ENCODE peak calls at places on chromosomes 4 and X, in seven cellular contexts. T, S, G, B, J, Q and P are unnamed samples.

GRCh38 chr4:21467551-21467950 is 481.0 kb downstream of the KCNIP4 start:
- DNase-seq in T (no peak), S (no peak), G (no peak), B (no peak), J (no peak), Q (no peak), P (no peak)

GRCh38 chr4:145734576-145735329 is 54.8 kb downstream of the C4orf51 start:
- DNase-seq in T (peak), S (peak), G (peak), B (no peak), J (no peak), Q (no peak), P (no peak)

GRCh38 chrX:13398073-13398823 is 78.4 kb upstream of the ATXN3L start:
- DNase-seq in T (peak), S (no peak), G (peak), B (peak), J (no peak), Q (peak), P (no peak)

GRCh38 chrX:83759872-83760271 is 101.1 kb upstream of the CYLC1 start:
- DNase-seq in T (peak), S (no peak), G (peak), B (no peak), J (peak), Q (no peak), P (peak)

GRCh38 chr4:101356928-101357327 is 9.6 kb upstream of the PPP3CA start:
- DNase-seq in T (no peak), S (no peak), G (peak), B (peak), J (peak), Q (no peak), P (no peak)

GRCh38 chr4:147110968-147111367 is 165.3 kb upstream of the TTC29 start:
- DNase-seq in T (no peak), S (no peak), G (no peak), B (no peak), J (peak), Q (no peak), P (peak)

GRCh38 chr4:78799551-78800495 is 23.7 kb downstream of the BMP2K start:
- DNase-seq in T (peak), S (no peak), G (no peak), B (no peak), J (no peak), Q (no peak), P (no peak)

GRCh38 chr4:56330691-56331090 is 56.6 kb downstream of the AASDH start:
- DNase-seq in T (peak), S (no peak), G (no peak), B (no peak), J (no peak), Q (no peak), P (peak)

GRCh38 chrX:24242649-24243556 is 71.0 kb downstream of the SUPT20HL2 start:
- DNase-seq in T (no peak), S (peak), G (peak), B (no peak), J (no peak), Q (no peak), P (no peak)

GRCh38 chr4:99861120-99861905 is 32.9 kb downstream of the LAMTOR3 start:
- DNase-seq in T (no peak), S (no peak), G (no peak), B (no peak), J (no peak), Q (no peak), P (no peak)

GRCh38 chr4:86557526-86557925 is 36.6 kb upstream of the PTPN13 start:
- DNase-seq in T (no peak), S (no peak), G (no peak), B (no peak), J (no peak), Q (no peak), P (no peak)

GRCh38 chrX:154791951-154792350 is 13.3 kb downstream of the MPP1 start:
- DNase-seq in T (peak), S (no peak), G (no peak), B (no peak), J (no peak), Q (no peak), P (no peak)

GRCh38 chr4:36192922-36193321 is 51.4 kb downstream of the ARAP2 start:
- DNase-seq in T (no peak), S (no peak), G (no peak), B (no peak), J (no peak), Q (no peak), P (no peak)

GRCh38 chr4:81221303-81222081 is 6.5 kb upstream of the PRKG2 start:
- DNase-seq in T (no peak), S (no peak), G (no peak), B (no peak), J (no peak), Q (no peak), P (no peak)

GRCh38 chr4:6449335-6449734 is 23.1 kb downstream of the PPP2R2C start:
- DNase-seq in T (no peak), S (no peak), G (no peak), B (no peak), J (no peak), Q (no peak), P (no peak)

GRCh38 chr4:169899295-169899694 is 126.9 kb downstream of the MFAP3L start:
- DNase-seq in T (no peak), S (no peak), G (no peak), B (peak), J (no peak), Q (no peak), P (no peak)

GRCh38 chr4:31068257-31069075 is 348.3 kb downstream of the PCDH7 start:
- DNase-seq in T (no peak), S (no peak), G (no peak), B (peak), J (no peak), Q (no peak), P (no peak)

GRCh38 chr4:107622006-107622405 is 98.0 kb downstream of the PAPSS1 start:
- DNase-seq in T (no peak), S (no peak), G (no peak), B (no peak), J (no peak), Q (no peak), P (no peak)

GRCh38 chr4:76611611-76612010 is 176.6 kb downstream of the SHROOM3 start:
- DNase-seq in T (no peak), S (no peak), G (no peak), B (no peak), J (no peak), Q (no peak), P (no peak)

GRCh38 chr4:144787365-144788263 is 141.7 kb downstream of the HHIP start:
- DNase-seq in T (peak), S (no peak), G (peak), B (peak), J (peak), Q (no peak), P (peak)

GRCh38 chr4:113049421-113050355 is at the start of gene ANK2:
- DNase-seq in T (no peak), S (no peak), G (no peak), B (no peak), J (peak), Q (peak), P (no peak)

GRCh38 chr4:4364486-4365208 is 22.3 kb upstream of the NSG1 start:
- DNase-seq in T (no peak), S (no peak), G (no peak), B (no peak), J (no peak), Q (no peak), P (no peak)

GRCh38 chr4:23060776-23061175 is 368.0 kb downstream of the GBA3 start:
- DNase-seq in T (no peak), S (no peak), G (no peak), B (no peak), J (no peak), Q (no peak), P (no peak)

GRCh38 chrX:45479196-45479834 is 278.6 kb upstream of the DIPK2B start:
- DNase-seq in T (no peak), S (no peak), G (no peak), B (peak), J (no peak), Q (no peak), P (no peak)

GRCh38 chr4:123706961-123707360 is 310.4 kb downstream of the SPRY1 start:
- DNase-seq in T (no peak), S (no peak), G (no peak), B (no peak), J (no peak), Q (no peak), P (no peak)

GRCh38 chr4:152690706-152691651 is 11.2 kb upstream of the TMEM154 start:
- DNase-seq in T (no peak), S (no peak), G (no peak), B (no peak), J (no peak), Q (no peak), P (no peak)

GRCh38 chr4:46392421-46392820 is 2.5 kb upstream of the GABRA2 start:
- DNase-seq in T (no peak), S (no peak), G (no peak), B (no peak), J (peak), Q (no peak), P (no peak)

GRCh38 chrX:134599173-134599914 is 58.9 kb downstream of the PLAC1 start:
- DNase-seq in T (no peak), S (peak), G (no peak), B (no peak), J (no peak), Q (no peak), P (no peak)

GRCh38 chr4:1061372-1061700 is 49.9 kb downstream of the FGFRL1 start:
- DNase-seq in T (no peak), S (no peak), G (no peak), B (no peak), J (no peak), Q (no peak), P (no peak)

GRCh38 chrX:49103637-49104036 is 19.9 kb downstream of the GPKOW start:
- DNase-seq in T (no peak), S (no peak), G (peak), B (no peak), J (no peak), Q (no peak), P (no peak)

GRCh38 chr4:68288046-68288740 is 42.7 kb upstream of the TMPRSS11B start:
- DNase-seq in T (no peak), S (no peak), G (no peak), B (no peak), J (no peak), Q (no peak), P (no peak)

GRCh38 chr4:120348521-120348920 is 281.9 kb upstream of the MAD2L1 start:
- DNase-seq in T (no peak), S (no peak), G (no peak), B (no peak), J (no peak), Q (no peak), P (no peak)
- TF ChIP-seq JUND in T (no peak), S (no peak), G (no peak), B (no peak), J (no peak), Q (no peak), P (no peak)

DNA sequence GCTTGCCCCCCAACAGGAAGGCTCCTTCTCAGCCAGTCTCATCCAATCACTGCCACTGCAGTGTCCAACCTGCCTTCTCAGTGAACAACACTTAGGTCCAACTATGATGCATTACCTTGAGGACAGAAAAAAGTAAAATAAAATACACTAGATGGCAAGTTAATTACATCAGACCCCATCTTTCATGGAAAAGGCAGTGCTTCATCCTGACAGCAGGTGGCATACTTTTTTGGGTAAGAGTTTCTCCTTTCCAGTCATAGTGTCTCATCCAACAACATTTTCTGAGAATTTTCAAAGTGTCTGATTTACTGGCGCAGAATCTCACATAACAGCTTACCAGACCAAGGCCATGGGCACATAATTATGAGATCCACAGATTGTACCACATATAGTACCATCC is 1742.8 kb downstream of the PCDH7 start:
- DNase-seq in T (peak), S (no peak), G (peak), B (peak), J (no peak), Q (no peak), P (peak)
- TF ChIP-seq JUND in T (no peak), S (no peak), G (no peak), B (no peak), J (no peak), Q (no peak), P (no peak)

GRCh38 chr4:142532054-142532453 is 314.0 kb downstream of the INPP4B start:
- DNase-seq in T (no peak), S (no peak), G (no peak), B (no peak), J (no peak), Q (no peak), P (no peak)

GRCh38 chr4:142530724-142531123 is 315.4 kb downstream of the INPP4B start:
- DNase-seq in T (no peak), S (no peak), G (no peak), B (no peak), J (no peak), Q (no peak), P (no peak)

DNA sequence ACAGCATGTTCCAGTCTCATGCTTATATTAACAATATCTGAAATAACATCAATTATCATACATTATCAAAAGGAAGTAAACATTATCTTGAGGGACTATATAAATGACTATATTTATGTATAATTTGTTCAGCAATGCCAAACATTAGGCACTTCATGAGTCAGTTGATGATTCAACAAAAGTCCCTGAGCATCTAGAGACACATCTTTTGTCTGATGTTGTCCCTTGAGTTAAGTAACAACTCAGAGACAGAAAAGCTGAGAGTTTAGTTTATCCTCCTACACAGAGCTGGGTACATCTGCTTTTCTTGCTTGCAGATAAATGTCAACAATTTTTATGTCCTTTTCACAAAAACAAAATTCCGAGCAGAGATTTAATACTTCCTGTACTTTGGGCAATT is 311.1 kb downstream of the INPP4B start:
- DNase-seq in T (no peak), S (no peak), G (no peak), B (no peak), J (no peak), Q (no peak), P (no peak)
- TF ChIP-seq JUND in T (no peak), S (no peak), G (no peak), B (no peak), J (no peak), Q (no peak), P (no peak)

GRCh38 chrX:54496517-54496852 is 451 bp upstream of the FGD1 start:
- DNase-seq in T (no peak), S (no peak), G (no peak), B (no peak), J (no peak), Q (no peak), P (no peak)

GRCh38 chrX:54494166-54494969 is 1.7 kb downstream of the FGD1 start:
- DNase-seq in T (no peak), S (no peak), G (no peak), B (no peak), J (no peak), Q (no peak), P (no peak)

GRCh38 chrX:54494970-54495813 is 842 bp downstream of the FGD1 start:
- DNase-seq in T (no peak), S (no peak), G (no peak), B (no peak), J (peak), Q (no peak), P (peak)

GRCh38 chrX:54496936-54497335 is 902 bp upstream of the FGD1 start:
- DNase-seq in T (no peak), S (no peak), G (no peak), B (no peak), J (no peak), Q (no peak), P (no peak)

GRCh38 chrX:54495814-54496516 is at the start of gene FGD1:
- DNase-seq in T (peak), S (no peak), G (no peak), B (no peak), J (peak), Q (no peak), P (peak)
- TF ChIP-seq JUND in T (no peak), S (no peak), G (no peak), B (no peak), J (no peak), Q (no peak), P (no peak)

GRCh38 chrX:10360121-10360520 is 203.3 kb downstream of the CLCN4 start:
- DNase-seq in T (no peak), S (no peak), G (no peak), B (no peak), J (peak), Q (no peak), P (no peak)
- TF ChIP-seq JUND in T (no peak), S (no peak), G (no peak), B (no peak), J (no peak), Q (no peak), P (no peak)